ENCODE peak calls at places on chromosomes 6 and 20, in ten cellular contexts. One of them, this sample, is unnamed. For H3K4me1, the result is how much of the 10 kb centered on the place peaks cover.

GRCh38 chr6:73364549-73364948 is 2.1 kb downstream of the KHDC3L start:
- DNase-seq in left lung: no peak
- DNase-seq in GM23338: no peak
- DNase-seq in PC-3: no peak
- DNase-seq in left ventricle myocardium inferior: no peak
- DNase-seq in neural progenitor cell: no peak
- DNase-seq in spleen: no peak
- DNase-seq in CD8-positive, alpha-beta T cell: no peak
- DNase-seq in lung: no peak
- DNase-seq in ovary: no peak
- DNase-seq in this sample: no peak

GRCh38 chr6:5125152-5126006 is 40.2 kb downstream of the PPP1R3G start:
- DNase-seq in ovary: no peak
- DNase-seq in lung: no peak
- DNase-seq in neural progenitor cell: no peak
- DNase-seq in CD8-positive, alpha-beta T cell: no peak
- DNase-seq in left ventricle myocardium inferior: no peak
- DNase-seq in left lung: no peak
- DNase-seq in PC-3: peak
- DNase-seq in GM23338: no peak
- DNase-seq in spleen: no peak
- DNase-seq in this sample: no peak

GRCh38 chr20:2342243-2342642 is 38.5 kb upstream of the TGM6 start:
- DNase-seq in GM23338: no peak
- DNase-seq in ovary: no peak
- DNase-seq in left lung: no peak
- DNase-seq in PC-3: no peak
- DNase-seq in left ventricle myocardium inferior: no peak
- DNase-seq in CD8-positive, alpha-beta T cell: no peak
- DNase-seq in neural progenitor cell: no peak
- DNase-seq in lung: no peak
- DNase-seq in spleen: no peak
- DNase-seq in this sample: no peak

GRCh38 chr6:97361286-97361685 is 78.3 kb upstream of the MMS22L start:
- DNase-seq in PC-3: peak
- DNase-seq in spleen: no peak
- DNase-seq in left lung: no peak
- DNase-seq in lung: no peak
- DNase-seq in GM23338: no peak
- DNase-seq in CD8-positive, alpha-beta T cell: no peak
- DNase-seq in ovary: no peak
- DNase-seq in neural progenitor cell: no peak
- DNase-seq in left ventricle myocardium inferior: no peak
- DNase-seq in this sample: no peak

GRCh38 chr6:7201732-7202541 is 94.2 kb downstream of the RREB1 start:
- DNase-seq in CD8-positive, alpha-beta T cell: no peak
- DNase-seq in neural progenitor cell: no peak
- DNase-seq in GM23338: no peak
- DNase-seq in lung: peak
- DNase-seq in left lung: peak
- DNase-seq in PC-3: no peak
- DNase-seq in spleen: peak
- DNase-seq in left ventricle myocardium inferior: peak
- DNase-seq in ovary: no peak
- DNase-seq in this sample: no peak

GRCh38 chr20:24661255-24661654 is 191.8 kb downstream of the SYNDIG1 start:
- DNase-seq in lung: no peak
- DNase-seq in PC-3: no peak
- DNase-seq in ovary: no peak
- DNase-seq in GM23338: no peak
- DNase-seq in neural progenitor cell: no peak
- DNase-seq in left lung: no peak
- DNase-seq in CD8-positive, alpha-beta T cell: no peak
- DNase-seq in spleen: no peak
- DNase-seq in left ventricle myocardium inferior: no peak
- DNase-seq in this sample: no peak

GRCh38 chr6:156875062-156875461 is 97.9 kb downstream of the ARID1B start:
- DNase-seq in left lung: no peak
- DNase-seq in GM23338: no peak
- DNase-seq in ovary: no peak
- DNase-seq in CD8-positive, alpha-beta T cell: no peak
- DNase-seq in left ventricle myocardium inferior: no peak
- DNase-seq in spleen: no peak
- DNase-seq in lung: no peak
- DNase-seq in neural progenitor cell: no peak
- DNase-seq in PC-3: no peak
- DNase-seq in this sample: no peak

GRCh38 chr20:58552366-58552934 is 37.3 kb upstream of the APCDD1L start:
- DNase-seq in spleen: no peak
- DNase-seq in CD8-positive, alpha-beta T cell: peak
- DNase-seq in neural progenitor cell: no peak
- DNase-seq in GM23338: no peak
- DNase-seq in left ventricle myocardium inferior: no peak
- DNase-seq in lung: no peak
- DNase-seq in ovary: no peak
- DNase-seq in PC-3: no peak
- DNase-seq in left lung: no peak
- DNase-seq in this sample: no peak

GRCh38 chr6:13681305-13682061 is 30.2 kb downstream of the RANBP9 start:
- DNase-seq in spleen: no peak
- DNase-seq in neural progenitor cell: no peak
- DNase-seq in left lung: no peak
- DNase-seq in CD8-positive, alpha-beta T cell: no peak
- DNase-seq in GM23338: no peak
- DNase-seq in ovary: no peak
- DNase-seq in lung: no peak
- DNase-seq in PC-3: no peak
- DNase-seq in left ventricle myocardium inferior: no peak
- DNase-seq in this sample: no peak

GRCh38 chr6:4155848-4156466 is 20.6 kb upstream of the ECI2 start:
- DNase-seq in spleen: no peak
- DNase-seq in CD8-positive, alpha-beta T cell: peak
- DNase-seq in ovary: peak
- DNase-seq in PC-3: peak
- DNase-seq in neural progenitor cell: peak
- DNase-seq in lung: peak
- DNase-seq in GM23338: peak
- DNase-seq in left lung: no peak
- DNase-seq in left ventricle myocardium inferior: peak
- DNase-seq in this sample: peak

GRCh38 chr6:156832166-156832743 is 55.1 kb downstream of the ARID1B start:
- DNase-seq in ovary: peak
- DNase-seq in spleen: no peak
- DNase-seq in GM23338: no peak
- DNase-seq in lung: no peak
- DNase-seq in left ventricle myocardium inferior: peak
- DNase-seq in CD8-positive, alpha-beta T cell: no peak
- DNase-seq in neural progenitor cell: no peak
- DNase-seq in left lung: no peak
- DNase-seq in PC-3: peak
- DNase-seq in this sample: peak

GRCh38 chr6:75377386-75377785 is 92.8 kb upstream of the TMEM30A start:
- DNase-seq in GM23338: peak
- DNase-seq in CD8-positive, alpha-beta T cell: no peak
- DNase-seq in spleen: no peak
- DNase-seq in left lung: no peak
- DNase-seq in lung: no peak
- DNase-seq in left ventricle myocardium inferior: no peak
- DNase-seq in neural progenitor cell: peak
- DNase-seq in ovary: no peak
- DNase-seq in PC-3: no peak
- DNase-seq in this sample: no peak

DNA sequence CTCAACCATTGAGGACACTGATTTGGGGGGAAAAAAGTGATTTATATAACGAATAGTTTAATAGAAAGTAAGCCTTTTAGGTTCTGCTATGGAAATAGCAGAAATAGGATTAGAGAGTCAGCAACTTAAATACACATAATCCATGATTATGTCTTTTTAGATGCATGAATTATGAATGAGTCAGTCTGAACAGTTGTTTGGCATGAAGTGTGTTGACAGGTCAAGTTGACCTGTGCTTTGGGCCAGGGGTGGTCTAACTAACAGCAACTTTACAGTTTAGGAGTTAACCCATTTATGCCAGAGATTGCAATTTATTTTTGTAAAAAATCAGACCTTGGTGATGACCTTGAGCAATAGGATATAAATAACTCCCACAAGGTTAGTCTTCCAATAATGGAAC is 191.3 kb downstream of the MTFR2 start:
- DNase-seq in left ventricle myocardium inferior: no peak
- DNase-seq in spleen: no peak
- DNase-seq in lung: no peak
- DNase-seq in PC-3: peak
- DNase-seq in left lung: no peak
- DNase-seq in CD8-positive, alpha-beta T cell: no peak
- DNase-seq in ovary: no peak
- DNase-seq in GM23338: no peak
- DNase-seq in neural progenitor cell: no peak
- DNase-seq in this sample: no peak
- TF ChIP-seq CTCF in left ventricle myocardium inferior: no peak
- TF ChIP-seq CTCF in spleen: no peak
- TF ChIP-seq CTCF in lung: no peak
- TF ChIP-seq CTCF in PC-3: no peak
- TF ChIP-seq CTCF in left lung: no peak
- TF ChIP-seq CTCF in CD8-positive, alpha-beta T cell: no peak
- TF ChIP-seq CTCF in ovary: no peak
- TF ChIP-seq CTCF in GM23338: no peak
- TF ChIP-seq CTCF in neural progenitor cell: no peak
- TF ChIP-seq CTCF in this sample: no peak

GRCh38 chr6:36754582-36755434 is 57.2 kb downstream of the RAB44 start:
- DNase-seq in GM23338: no peak
- DNase-seq in lung: no peak
- DNase-seq in spleen: no peak
- DNase-seq in left lung: no peak
- DNase-seq in CD8-positive, alpha-beta T cell: no peak
- DNase-seq in left ventricle myocardium inferior: no peak
- DNase-seq in neural progenitor cell: no peak
- DNase-seq in ovary: no peak
- DNase-seq in PC-3: no peak
- DNase-seq in this sample: no peak
- H3K4me3 ChIP-seq in GM23338: no peak
- H3K4me3 ChIP-seq in lung: no peak
- H3K4me3 ChIP-seq in spleen: no peak
- H3K4me3 ChIP-seq in left lung: no peak
- H3K4me3 ChIP-seq in CD8-positive, alpha-beta T cell: no peak
- H3K4me3 ChIP-seq in left ventricle myocardium inferior: no peak
- H3K4me3 ChIP-seq in neural progenitor cell: no peak
- H3K4me3 ChIP-seq in ovary: no peak
- H3K4me3 ChIP-seq in PC-3: no peak
- H3K4me3 ChIP-seq in this sample: no peak

DNA sequence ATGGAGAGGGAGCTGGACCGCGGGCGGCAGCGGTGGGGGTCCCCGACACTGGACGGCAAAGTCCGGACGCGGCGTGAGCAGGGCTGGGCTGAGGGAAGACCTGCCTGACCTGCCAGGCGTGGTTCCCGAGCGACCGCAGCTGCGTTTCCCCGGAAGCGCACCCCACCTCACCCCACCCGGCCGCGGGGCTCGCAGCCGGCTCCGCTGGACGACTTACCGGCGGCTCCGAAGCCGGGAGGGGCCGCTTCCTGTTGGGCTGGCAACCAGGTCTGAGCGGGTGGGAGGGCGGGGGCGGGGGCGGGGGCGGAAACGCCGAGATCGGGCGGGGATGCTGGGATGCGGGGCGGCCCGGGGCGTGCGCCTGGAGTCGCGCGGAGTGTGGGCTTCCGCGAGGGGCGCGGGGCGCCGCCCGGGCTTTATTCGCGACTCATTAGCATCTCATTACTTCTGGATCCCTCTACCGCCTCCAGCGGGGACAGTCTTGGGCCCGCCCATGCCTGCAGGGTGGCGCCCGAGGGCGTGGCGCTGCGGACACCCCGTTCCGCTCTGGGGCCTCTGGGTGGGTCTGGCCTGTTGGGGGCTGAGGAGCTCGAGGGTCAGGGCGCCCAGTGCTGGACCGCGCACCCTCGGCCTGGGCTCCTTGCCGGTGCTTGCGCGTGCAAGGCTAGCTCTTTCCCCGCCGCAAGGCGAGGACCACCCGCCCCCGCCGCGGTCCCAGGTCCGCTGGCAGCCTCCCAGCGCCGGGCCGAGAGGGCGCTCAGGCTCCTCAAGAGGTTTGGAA is at the start of gene MICAL1:
- DNase-seq in lung: peak
- DNase-seq in GM23338: peak
- DNase-seq in spleen: peak
- DNase-seq in neural progenitor cell: peak
- DNase-seq in PC-3: peak
- DNase-seq in ovary: peak
- DNase-seq in left lung: peak
- DNase-seq in CD8-positive, alpha-beta T cell: peak
- DNase-seq in left ventricle myocardium inferior: peak
- DNase-seq in this sample: peak
- H3K4me1 ChIP-seq in lung: under half
- H3K4me1 ChIP-seq in GM23338: under half
- H3K4me1 ChIP-seq in spleen: under half
- H3K4me1 ChIP-seq in neural progenitor cell: under half
- H3K4me1 ChIP-seq in PC-3: under half
- H3K4me1 ChIP-seq in ovary: under half
- H3K4me1 ChIP-seq in left lung: under half
- H3K4me1 ChIP-seq in CD8-positive, alpha-beta T cell: half or more
- H3K4me1 ChIP-seq in left ventricle myocardium inferior: under half
- H3K4me1 ChIP-seq in this sample: under half

GRCh38 chr6:45618259-45618658 is 240.5 kb upstream of the SUPT3H start:
- DNase-seq in CD8-positive, alpha-beta T cell: no peak
- DNase-seq in left ventricle myocardium inferior: no peak
- DNase-seq in lung: no peak
- DNase-seq in PC-3: no peak
- DNase-seq in spleen: no peak
- DNase-seq in left lung: no peak
- DNase-seq in GM23338: no peak
- DNase-seq in ovary: no peak
- DNase-seq in neural progenitor cell: no peak
- DNase-seq in this sample: no peak

GRCh38 chr6:45616209-45616608 is 238.5 kb upstream of the SUPT3H start:
- DNase-seq in ovary: no peak
- DNase-seq in neural progenitor cell: no peak
- DNase-seq in GM23338: no peak
- DNase-seq in lung: no peak
- DNase-seq in left ventricle myocardium inferior: no peak
- DNase-seq in spleen: no peak
- DNase-seq in left lung: no peak
- DNase-seq in PC-3: no peak
- DNase-seq in CD8-positive, alpha-beta T cell: no peak
- DNase-seq in this sample: no peak

GRCh38 chr6:45619994-45620471 is 242.3 kb upstream of the SUPT3H start:
- DNase-seq in ovary: no peak
- DNase-seq in PC-3: no peak
- DNase-seq in GM23338: no peak
- DNase-seq in spleen: no peak
- DNase-seq in lung: peak
- DNase-seq in neural progenitor cell: no peak
- DNase-seq in left ventricle myocardium inferior: no peak
- DNase-seq in CD8-positive, alpha-beta T cell: no peak
- DNase-seq in left lung: no peak
- DNase-seq in this sample: no peak

GRCh38 chr6:45619211-45619760 is 241.6 kb upstream of the SUPT3H start:
- DNase-seq in PC-3: no peak
- DNase-seq in ovary: no peak
- DNase-seq in spleen: no peak
- DNase-seq in lung: no peak
- DNase-seq in GM23338: no peak
- DNase-seq in neural progenitor cell: no peak
- DNase-seq in CD8-positive, alpha-beta T cell: no peak
- DNase-seq in left lung: no peak
- DNase-seq in left ventricle myocardium inferior: no peak
- DNase-seq in this sample: no peak

GRCh38 chr6:45617441-45617840 is 239.7 kb upstream of the SUPT3H start:
- DNase-seq in CD8-positive, alpha-beta T cell: no peak
- DNase-seq in GM23338: no peak
- DNase-seq in neural progenitor cell: no peak
- DNase-seq in left ventricle myocardium inferior: no peak
- DNase-seq in PC-3: peak
- DNase-seq in lung: no peak
- DNase-seq in left lung: no peak
- DNase-seq in spleen: no peak
- DNase-seq in ovary: no peak
- DNase-seq in this sample: no peak
- TF ChIP-seq CTCF in CD8-positive, alpha-beta T cell: no peak
- TF ChIP-seq CTCF in GM23338: peak
- TF ChIP-seq CTCF in neural progenitor cell: no peak
- TF ChIP-seq CTCF in left ventricle myocardium inferior: no peak
- TF ChIP-seq CTCF in PC-3: peak
- TF ChIP-seq CTCF in lung: no peak
- TF ChIP-seq CTCF in left lung: no peak
- TF ChIP-seq CTCF in spleen: no peak
- TF ChIP-seq CTCF in ovary: no peak
- TF ChIP-seq CTCF in this sample: no peak